ENCODE peak calls at places on chromosome 11, in four cellular contexts. L is H1, O is K562, C is HCT116. Y is an unnamed sample.

GRCh38 chr11:1292644-1293618 is 16.5 kb downstream of the TOLLIP start:
- DNase-seq in O (no peak), C (no peak), L (no peak), Y (no peak)

GRCh38 chr11:44219830-44220778 is 89.8 kb downstream of the ALX4 start:
- DNase-seq in L (no peak), O (peak; percentile 20), C (no peak), Y (no peak)

GRCh38 chr11:106400949-106401545 is 323.6 kb downstream of the AASDHPPT start:
- DNase-seq in C (no peak), O (no peak), L (no peak), Y (no peak)

GRCh38 chr11:97993565-97993964 is 1027.2 kb upstream of the CNTN5 start:
- DNase-seq in C (no peak), O (no peak), L (no peak), Y (no peak)

GRCh38 chr11:110759972-110760381 is 47.7 kb upstream of the ARHGAP20 start:
- DNase-seq in O (no peak), C (no peak), L (no peak), Y (no peak)

GRCh38 chr11:76770642-76771445 is 12.3 kb upstream of the TSKU start:
- DNase-seq in C (no peak), L (no peak), O (no peak), Y (no peak)

GRCh38 chr11:8103909-8104308 is 22.9 kb downstream of the TUB start:
- DNase-seq in L (no peak), O (no peak), C (no peak), Y (no peak)

GRCh38 chr11:19110290-19110689 is 6.7 kb upstream of the ZDHHC13 start:
- DNase-seq in O (no peak), L (no peak), C (no peak), Y (no peak)

DNA sequence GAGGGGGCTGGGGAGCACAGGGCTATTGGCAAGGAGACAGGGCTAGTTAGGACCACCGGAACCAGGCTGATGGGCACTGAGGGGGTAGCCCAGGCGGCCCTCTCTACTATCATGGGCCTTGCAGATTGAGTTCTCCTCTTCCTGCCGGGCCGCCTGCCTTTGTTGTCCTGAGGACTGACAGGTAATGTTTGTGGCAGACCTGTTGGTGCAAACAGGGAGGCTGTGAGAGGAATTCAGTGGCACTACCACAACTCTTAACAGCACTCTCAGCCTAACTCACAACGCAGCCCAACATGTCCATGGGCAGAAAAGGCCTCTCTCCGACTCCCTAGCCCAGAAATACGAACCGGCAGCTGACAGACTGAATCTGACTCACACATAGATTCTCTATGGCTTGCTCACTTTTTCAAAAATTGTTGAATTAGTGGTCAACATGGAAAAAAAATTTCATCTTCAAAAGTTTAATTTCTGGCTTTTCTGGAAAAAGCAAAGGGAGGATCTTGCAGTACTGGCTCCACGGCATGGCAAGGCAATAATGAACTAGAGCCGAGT is 11.4 kb downstream of the KCNJ5 start:
- DNase-seq in O (no peak), C (no peak), L (no peak), Y (no peak)
- TF ChIP-seq ZNF274 in O (no peak), C (no peak), L (no peak), Y (no peak)

DNA sequence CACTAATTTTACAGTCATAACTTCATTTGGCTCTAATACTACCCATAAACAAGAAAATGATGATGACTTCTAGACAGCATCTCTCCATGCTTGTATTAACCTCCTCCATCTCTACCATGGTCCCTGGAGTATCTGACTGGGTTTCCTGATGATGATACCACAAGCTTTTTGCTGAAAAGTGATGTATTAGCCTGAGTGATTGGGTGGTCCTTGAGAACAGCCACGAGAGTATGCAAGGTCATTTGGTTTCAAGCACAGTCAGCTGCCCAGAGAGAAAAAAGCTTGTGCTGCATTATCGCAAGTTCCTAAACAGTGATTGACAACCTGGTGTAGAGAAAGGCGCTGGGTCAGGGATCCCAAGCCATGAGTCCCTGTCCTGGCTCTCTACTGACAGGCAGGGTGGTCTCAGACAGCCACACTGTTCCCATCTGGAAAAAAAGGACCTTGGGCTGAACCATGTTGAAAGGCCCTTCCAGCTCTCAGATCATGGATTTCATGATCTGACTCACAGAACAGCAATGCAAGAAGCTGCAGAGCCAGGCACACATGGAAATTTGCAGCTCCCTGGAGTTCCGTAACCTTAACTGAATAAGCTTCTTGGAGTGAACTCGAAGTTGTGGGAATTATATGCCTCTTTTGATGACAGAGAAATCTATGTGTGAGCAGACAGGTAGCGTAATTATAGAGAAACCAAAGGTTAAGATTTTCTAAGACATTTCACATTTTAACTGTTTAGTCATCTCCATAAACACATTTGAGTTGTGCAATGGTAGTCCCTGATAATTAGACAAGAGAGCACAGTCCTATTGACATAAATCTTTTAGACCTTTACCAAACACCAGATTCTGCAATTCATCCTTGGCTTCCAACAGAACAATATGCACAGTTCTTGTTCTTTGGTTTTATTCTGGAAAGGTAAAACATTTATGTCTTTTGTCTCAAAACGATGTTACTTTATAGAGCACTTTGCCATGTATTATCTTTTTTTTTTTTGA is 54.1 kb upstream of the UBASH3B start:
- DNase-seq in O (no peak), C (no peak), L (no peak), Y (no peak)
- TF ChIP-seq EGR1 in O (no peak), C (no peak), L (no peak), Y (no peak)

DNA sequence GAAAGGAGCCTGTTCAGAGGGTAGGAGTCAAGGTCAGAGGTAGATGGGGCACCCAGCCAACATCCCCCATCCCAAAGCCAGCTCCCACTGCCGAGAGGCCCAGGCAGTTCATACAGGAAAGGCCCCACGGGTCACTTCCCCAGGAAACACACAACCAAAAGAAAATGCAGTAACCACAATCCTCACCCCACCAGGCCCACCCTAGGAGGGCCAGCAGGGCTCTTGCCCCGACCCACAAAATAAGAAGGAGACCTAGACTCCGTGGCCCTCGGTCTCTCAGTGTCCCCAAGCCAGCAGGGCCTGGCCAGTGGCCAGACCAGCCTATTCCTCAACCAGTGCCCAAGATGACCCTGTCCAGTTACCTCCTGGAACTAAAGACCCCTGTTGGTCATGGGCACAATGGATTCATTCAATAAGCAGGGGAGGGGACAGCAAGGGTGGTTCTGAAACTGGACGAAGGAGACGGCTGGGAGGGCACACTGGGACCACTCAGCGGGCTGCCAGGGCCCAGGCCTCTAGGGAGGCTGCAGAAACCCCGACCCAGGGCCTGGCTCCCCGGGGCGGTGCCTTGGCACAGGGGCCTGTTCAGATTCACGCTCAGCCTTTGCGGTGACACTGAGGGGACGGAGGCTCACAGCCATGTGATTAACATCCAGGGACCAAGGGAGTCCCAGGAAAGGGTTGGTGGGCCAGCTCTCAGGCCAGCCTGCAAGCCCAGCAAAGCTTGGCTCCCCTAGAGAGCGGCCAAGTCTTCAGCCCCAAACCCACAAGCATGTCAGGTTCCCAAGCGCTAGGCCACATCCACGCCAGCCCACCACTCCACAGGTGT is 5.5 kb downstream of the RAB3IL1 start:
- DNase-seq in L (no peak), C (no peak), O (no peak), Y (no peak)
- TF ChIP-seq ZNF274 in L (no peak), C (no peak), O (no peak), Y (no peak)

GRCh38 chr11:11708256-11708655 is 86.5 kb upstream of the GALNT18 start:
- DNase-seq in L (no peak), C (no peak), O (no peak), Y (no peak)
- TF ChIP-seq EGR1 in L (no peak), C (no peak), O (no peak), Y (no peak)

DNA sequence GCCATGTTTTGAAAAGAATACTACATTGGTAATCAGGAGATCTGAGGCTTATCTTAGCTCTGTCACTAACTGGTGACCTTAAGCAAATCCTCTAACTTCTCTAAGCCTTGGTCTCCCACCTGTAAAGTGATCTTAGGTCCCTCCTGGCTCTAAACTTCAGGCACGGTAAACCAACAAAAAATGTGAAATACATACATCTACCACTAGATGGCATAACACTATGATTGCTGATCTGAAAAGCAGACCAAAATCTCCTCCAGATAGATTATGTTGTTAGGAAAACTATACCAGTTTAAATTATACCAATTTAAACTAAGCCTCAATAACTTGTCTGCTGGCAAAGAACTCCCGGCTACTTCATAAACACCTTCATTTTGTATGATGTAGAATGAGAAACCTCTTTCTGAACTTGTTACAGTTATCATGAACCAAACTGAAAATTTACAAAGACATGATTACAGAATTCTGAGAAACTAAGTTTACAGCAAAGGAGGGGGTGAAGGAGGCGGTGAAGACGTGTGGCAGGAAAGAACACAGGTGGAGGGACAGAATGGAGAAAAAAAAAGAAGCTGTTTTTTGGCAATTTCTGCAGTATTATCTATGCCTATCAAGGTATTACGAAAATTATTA is 85.9 kb downstream of the SBF2 start:
- DNase-seq in L (no peak), O (peak; percentile 45), C (peak; percentile 58), Y (peak; percentile 32)
- TF ChIP-seq ZNF274 in L (no peak), O (no peak), C (no peak), Y (no peak)

DNA sequence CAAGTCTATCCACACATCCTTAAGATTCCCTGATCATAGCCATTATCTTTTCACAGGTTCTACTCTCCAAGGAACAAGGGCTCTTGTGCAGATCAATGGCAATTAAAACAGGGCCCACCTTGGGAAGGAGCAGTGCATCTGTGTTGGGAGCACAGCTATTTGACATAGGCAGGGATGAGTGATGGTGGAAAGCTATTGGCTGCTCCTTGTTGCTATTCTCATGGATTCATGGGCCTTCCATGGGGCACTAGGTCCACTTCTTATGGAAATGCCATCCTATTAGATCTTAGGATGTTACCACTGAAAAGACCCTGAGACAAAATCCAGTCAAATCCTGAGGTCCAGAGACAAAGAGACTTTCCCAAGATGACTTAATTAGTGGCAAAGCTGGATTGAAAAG is 148.6 kb upstream of the MTNR1B start:
- DNase-seq in L (no peak), C (no peak), O (no peak), Y (no peak)
- TF ChIP-seq EGR1 in L (no peak), C (no peak), O (no peak), Y (no peak)

DNA sequence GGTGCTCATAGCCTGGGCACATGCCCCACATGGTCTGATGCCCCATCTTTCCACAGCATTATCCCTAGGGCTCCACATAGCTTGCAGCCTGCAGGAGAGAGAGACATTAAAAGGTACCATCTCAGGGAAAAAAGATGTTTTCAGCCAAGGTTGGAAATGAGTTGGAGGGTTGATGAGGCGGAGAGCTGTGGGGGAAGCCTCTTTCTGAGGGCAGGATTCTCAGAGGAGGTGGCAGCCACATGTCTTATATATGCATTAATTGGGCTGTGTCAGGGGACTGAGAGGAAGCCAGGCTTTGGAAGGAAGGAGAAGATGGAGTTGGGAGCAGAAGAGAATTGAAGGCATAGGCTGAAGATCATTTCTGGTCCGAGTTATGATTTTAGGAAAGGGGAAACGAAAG is 57.8 kb downstream of the CEP164 start:
- DNase-seq in L (no peak), C (no peak), O (no peak), Y (no peak)
- TF ChIP-seq ZNF274 in L (no peak), C (no peak), O (no peak), Y (no peak)

GRCh38 chr11:69641681-69642548 is 959 bp downstream of the CCND1 start:
- DNase-seq in O (no peak), L (no peak), C (no peak), Y (no peak)

GRCh38 chr11:69639843-69640242 is 1.1 kb upstream of the CCND1 start:
- DNase-seq in L (no peak), O (no peak), C (no peak), Y (no peak)

GRCh38 chr11:69642549-69642912 is 1.6 kb downstream of the CCND1 start:
- DNase-seq in O (peak; percentile 36), C (no peak), L (no peak), Y (no peak)

GRCh38 chr11:69640260-69640994 is 529 bp upstream of the CCND1 start:
- DNase-seq in L (no peak), C (no peak), O (no peak), Y (no peak)

DNA sequence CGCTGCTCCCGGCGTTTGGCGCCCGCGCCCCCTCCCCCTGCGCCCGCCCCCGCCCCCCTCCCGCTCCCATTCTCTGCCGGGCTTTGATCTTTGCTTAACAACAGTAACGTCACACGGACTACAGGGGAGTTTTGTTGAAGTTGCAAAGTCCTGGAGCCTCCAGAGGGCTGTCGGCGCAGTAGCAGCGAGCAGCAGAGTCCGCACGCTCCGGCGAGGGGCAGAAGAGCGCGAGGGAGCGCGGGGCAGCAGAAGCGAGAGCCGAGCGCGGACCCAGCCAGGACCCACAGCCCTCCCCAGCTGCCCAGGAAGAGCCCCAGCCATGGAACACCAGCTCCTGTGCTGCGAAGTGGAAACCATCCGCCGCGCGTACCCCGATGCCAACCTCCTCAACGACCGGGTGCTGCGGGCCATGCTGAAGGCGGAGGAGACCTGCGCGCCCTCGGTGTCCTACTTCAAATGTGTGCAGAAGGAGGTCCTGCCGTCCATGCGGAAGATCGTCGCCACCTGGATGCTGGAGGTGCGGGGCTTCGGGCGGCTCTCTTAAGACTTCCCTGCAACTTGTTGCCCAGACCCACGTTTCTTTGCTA is at the start of gene CCND1:
- DNase-seq in L (no peak), O (peak; percentile 68), C (peak; percentile 85), Y (no peak)
- TF ChIP-seq EGR1 in L (no peak), O (no peak), C (no peak), Y (no peak)